ENCODE peak calls at places on chromosomes 7 and 10, in seven cellular contexts. N is GM23248, Q is hepatocyte, U is neural progenitor cell, K is GM23338, J is MM.1S, D is HCT116. M is an unnamed sample.

GRCh38 chr10:43197834-43198681 is 59.8 kb downstream of the CSGALNACT2 start:
- DNase-seq in Q (no peak), K (peak; percentile 42), U (peak; percentile 45), J (no peak), D (no peak), N (peak; percentile 65), M (peak; percentile 49)

GRCh38 chr7:139828446-139828845 is 618 bp upstream of the TBXAS1 start:
- DNase-seq in N (no peak), Q (no peak), U (no peak), J (no peak), K (no peak), D (no peak), M (no peak)

GRCh38 chr10:44357141-44357540 is 27.8 kb downstream of the CXCL12 start:
- DNase-seq in Q (no peak), U (no peak), N (no peak), D (no peak), J (no peak), K (no peak), M (no peak)

GRCh38 chr7:41808541-41808940 is 105.7 kb upstream of the INHBA start:
- DNase-seq in Q (no peak), N (no peak), K (peak; percentile 93), J (no peak), D (no peak), U (peak; percentile 26), M (no peak)

GRCh38 chr10:1372212-1372611 is 316.0 kb downstream of the WDR37 start:
- DNase-seq in U (no peak), J (no peak), N (no peak), Q (no peak), D (no peak), K (no peak), M (no peak)

GRCh38 chr10:59337254-59337653 is 25.1 kb downstream of the FAM13C start:
- DNase-seq in U (peak; percentile 16), Q (peak; percentile 19), J (no peak), D (no peak), K (no peak), N (peak; percentile 63), M (no peak)

GRCh38 chr7:44104880-44105771 is 981 bp downstream of the AEBP1 start:
- DNase-seq in K (peak; percentile 49), D (no peak), J (no peak), U (peak; percentile 51), N (peak; percentile 80), Q (peak; percentile 66), M (no peak)

GRCh38 chr7:11557627-11558026 is 274.4 kb downstream of the THSD7A start:
- DNase-seq in U (peak; percentile 83), J (peak; percentile 37), Q (peak; percentile 71), K (peak; percentile 91), N (peak; percentile 21), D (peak; percentile 46), M (peak; percentile 48)

GRCh38 chr10:75401569-75402485 is at the start of gene ZNF503:
- DNase-seq in K (peak; percentile 98), J (peak; percentile 96), N (peak; percentile 99), D (peak; percentile 94), Q (peak; percentile 98), U (peak; percentile 98), M (peak; percentile 100)
- TF ChIP-seq EZH2 in K (peak; percentile 44), J (no peak), N (no peak), D (no peak), Q (no peak), U (no peak), M (peak; percentile 95)

GRCh38 chr7:86372262-86372661 is 271.4 kb upstream of the GRM3 start:
- DNase-seq in U (no peak), J (peak; percentile 26), K (no peak), Q (no peak), D (no peak), N (no peak), M (no peak)
- TF ChIP-seq EZH2phosphoT487 in U (no peak), J (no peak), K (no peak), Q (no peak), D (no peak), N (no peak), M (no peak)

GRCh38 chr10:49614242-49615198 is 683 bp downstream of the CHAT start:
- DNase-seq in U (peak; percentile 27), Q (no peak), N (no peak), J (no peak), K (peak; percentile 33), D (no peak), M (no peak)
- TF ChIP-seq EZH2 in U (peak; percentile 77), Q (peak; percentile 65), N (peak; percentile 92), J (no peak), K (peak; percentile 96), D (no peak), M (peak; percentile 83)

GRCh38 chr10:107589081-107589480 is 424.6 kb upstream of the SORCS1 start:
- DNase-seq in J (no peak), D (no peak), N (no peak), U (no peak), Q (no peak), K (no peak), M (peak; percentile 49)

GRCh38 chr10:107583974-107584373 is 419.5 kb upstream of the SORCS1 start:
- DNase-seq in K (no peak), D (no peak), J (no peak), N (peak; percentile 28), Q (no peak), U (no peak), M (no peak)

GRCh38 chr10:107579970-107580369 is 415.5 kb upstream of the SORCS1 start:
- DNase-seq in K (no peak), D (no peak), N (no peak), Q (no peak), U (no peak), J (no peak), M (peak; percentile 9)

GRCh38 chr10:107585630-107586029 is 421.1 kb upstream of the SORCS1 start:
- DNase-seq in D (no peak), K (no peak), Q (no peak), U (no peak), N (no peak), J (no peak), M (no peak)
- TF ChIP-seq EZH2phosphoT487 in D (no peak), K (no peak), Q (no peak), U (no peak), N (no peak), J (no peak), M (no peak)

DNA sequence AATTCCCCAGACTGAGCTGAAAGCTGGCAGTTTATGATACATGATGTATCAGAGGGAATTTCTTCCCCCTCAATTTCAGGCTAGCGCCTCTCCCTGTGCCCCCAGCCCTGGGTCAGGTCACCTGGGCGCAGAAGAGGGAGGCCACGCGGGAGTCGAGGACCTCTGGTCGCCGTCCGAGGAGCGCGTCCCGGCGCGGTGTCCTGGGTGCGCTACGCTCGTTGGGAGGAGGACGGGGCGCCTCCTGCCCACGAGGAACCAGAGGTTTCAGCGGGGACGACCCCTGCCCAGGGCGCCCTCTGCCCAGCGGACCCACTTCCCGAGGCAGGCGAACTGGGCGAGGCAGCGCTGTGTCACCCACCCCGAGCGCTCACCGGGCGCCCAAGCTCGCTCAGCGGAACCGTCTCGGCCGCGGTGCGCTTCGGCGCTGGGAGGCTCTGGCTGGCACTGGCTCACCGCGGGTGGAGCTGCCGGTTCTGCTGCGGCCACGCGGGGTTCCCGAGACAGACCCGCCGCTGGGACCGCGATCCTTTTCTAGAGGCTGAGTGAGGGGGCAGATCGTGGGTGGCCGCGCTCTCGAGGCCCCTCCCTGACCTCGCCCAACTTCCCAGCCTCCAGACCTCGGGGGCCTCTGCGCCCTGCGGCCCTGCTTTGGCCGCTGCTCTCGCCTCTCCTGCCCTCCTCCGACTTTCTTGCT is at the start of gene FAM237B:
- DNase-seq in J (no peak), N (peak; percentile 68), D (no peak), K (peak; percentile 56), U (peak; percentile 64), Q (peak; percentile 24), M (no peak)
- TF ChIP-seq EZH2 in J (no peak), N (no peak), D (no peak), K (peak; percentile 71), U (peak; percentile 85), Q (peak; percentile 55), M (no peak)

DNA sequence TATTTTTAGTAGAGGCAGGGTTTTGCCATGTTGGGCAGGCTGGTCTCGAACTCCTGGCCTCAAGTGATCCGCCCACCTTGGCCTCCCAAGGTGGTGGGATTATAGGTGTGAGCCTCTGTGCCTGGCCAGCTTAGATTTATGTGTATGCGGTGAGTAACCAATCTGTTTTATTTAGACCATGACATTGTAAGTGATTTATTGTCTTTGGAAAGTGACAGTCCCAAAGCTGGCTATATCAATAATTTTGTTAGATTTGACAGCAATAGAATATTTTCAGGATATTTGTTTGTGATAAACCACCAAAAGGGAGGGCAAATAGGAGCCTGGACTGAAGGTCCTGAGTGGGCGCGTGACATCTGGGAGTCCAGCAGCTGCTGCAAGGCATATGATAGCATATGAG is 75.7 kb downstream of the XRCC2 start:
- DNase-seq in D (no peak), N (no peak), J (no peak), Q (no peak), K (no peak), U (no peak), M (no peak)
- TF ChIP-seq EZH2phosphoT487 in D (no peak), N (no peak), J (no peak), Q (no peak), K (no peak), U (no peak), M (no peak)

GRCh38 chr7:131556912-131557457 is 557 bp upstream of the PODXL start:
- DNase-seq in K (peak; percentile 68), Q (no peak), U (no peak), J (no peak), N (no peak), D (no peak), M (peak; percentile 10)
- TF ChIP-seq EZH2 in K (no peak), Q (no peak), U (no peak), J (no peak), N (no peak), D (no peak), M (no peak)